ENCODE peak calls at places on chromosomes 13 and 19, in ten cellular contexts. H is GM10248; K is germinal center; R is T-cell; W is amygdala; B is activated naive CD4-positive, alpha-beta T cell treated with anti-CD3 and anti-CD28 coated beads, Interleukin-2, amount 50 U/mL, for 72 hours; T is left cardiac atrium; J is iris pigment epithelial cell; P is EH; U is COR-L47. Q is an unnamed sample.

GRCh38 chr19:38506375-38506722 is 72.9 kb downstream of the RYR1 start:
- DNase-seq in B (no peak), K (no peak), P (no peak), W (no peak), U (no peak), T (no peak), J (no peak), R (no peak), H (no peak), Q (no peak)

GRCh38 chr19:10517760-10518443 is 655 bp upstream of the S1PR5 start:
- DNase-seq in W (no peak), H (no peak), P (peak), R (peak), U (peak), T (no peak), J (peak), B (no peak), K (no peak), Q (no peak)

GRCh38 chr13:46896346-46897138 is at the start of gene HTR2A:
- DNase-seq in T (peak), U (no peak), K (no peak), J (peak), H (no peak), W (peak), B (no peak), P (peak), R (no peak), Q (no peak)

GRCh38 chr13:114149774-114150740 is 17.6 kb upstream of the RASA3 start:
- DNase-seq in T (no peak), H (no peak), P (no peak), K (no peak), U (peak), B (no peak), R (no peak), W (no peak), J (no peak), Q (no peak)

GRCh38 chr13:97030705-97031452 is 36.6 kb upstream of the OXGR1 start:
- DNase-seq in B (no peak), T (no peak), U (peak), J (peak), W (no peak), R (no peak), P (peak), K (peak), H (peak), Q (no peak)

GRCh38 chr13:36074659-36075058 is 56.5 kb downstream of the DCLK1 start:
- DNase-seq in H (no peak), K (no peak), J (no peak), B (no peak), U (peak), P (peak), T (no peak), W (peak), R (no peak), Q (no peak)

GRCh38 chr19:22610121-22610520 is 24.0 kb upstream of the ZNF492 start:
- DNase-seq in R (no peak), W (no peak), J (no peak), B (no peak), T (no peak), K (no peak), H (no peak), P (no peak), U (no peak), Q (no peak)

GRCh38 chr13:99528547-99528946 is 27.3 kb downstream of the TM9SF2 start:
- DNase-seq in P (no peak), U (peak), J (no peak), R (no peak), T (no peak), K (peak), B (no peak), W (no peak), H (peak), Q (no peak)

GRCh38 chr13:103815619-103816018 is 749.4 kb upstream of the SLC10A2 start:
- DNase-seq in W (no peak), T (no peak), J (peak), K (no peak), H (no peak), B (no peak), P (no peak), U (no peak), R (no peak), Q (no peak)

GRCh38 chr13:79360064-79360463 is 46.0 kb downstream of the RBM26 start:
- DNase-seq in W (no peak), R (no peak), P (no peak), H (no peak), K (no peak), U (no peak), T (no peak), J (no peak), B (no peak), Q (no peak)

GRCh38 chr19:7507884-7508283 is 8.0 kb upstream of the ZNF358 start:
- DNase-seq in U (no peak), T (peak), J (peak), B (no peak), H (no peak), R (no peak), P (peak), W (no peak), K (no peak), Q (no peak)

GRCh38 chr19:13092608-13093260 is 9.9 kb downstream of the LYL1 start:
- DNase-seq in P (peak), U (no peak), W (no peak), T (no peak), J (no peak), K (no peak), H (no peak), B (no peak), R (no peak), Q (no peak)

GRCh38 chr13:78993792-78994191 is 334.8 kb upstream of the OBI1 start:
- DNase-seq in U (peak), P (no peak), R (no peak), J (no peak), B (no peak), K (no peak), T (no peak), W (no peak), H (no peak), Q (no peak)

GRCh38 chr19:18633321-18633720 is 3.5 kb upstream of the KLHL26 start:
- DNase-seq in B (no peak), K (no peak), R (no peak), H (no peak), T (no peak), W (no peak), U (no peak), P (no peak), J (no peak), Q (no peak)

GRCh38 chr19:56146904-56147303 is 5.8 kb downstream of the ZNF444 start:
- DNase-seq in P (no peak), W (no peak), B (no peak), H (no peak), J (no peak), R (no peak), U (no peak), T (no peak), K (no peak), Q (no peak)

GRCh38 chr13:20128459-20128927 is 32.4 kb downstream of the GJA3 start:
- DNase-seq in J (no peak), K (no peak), U (no peak), R (no peak), W (no peak), P (no peak), B (peak), H (no peak), T (no peak), Q (no peak)

GRCh38 chr19:38889803-38890202 is 9.6 kb downstream of the SIRT2 start:
- DNase-seq in K (no peak), H (no peak), U (no peak), B (no peak), R (no peak), T (no peak), J (no peak), W (no peak), P (no peak), Q (no peak)

GRCh38 chr13:111201304-111201940 is 86.3 kb downstream of the ARHGEF7 start:
- DNase-seq in R (no peak), B (no peak), U (no peak), J (no peak), K (no peak), H (no peak), W (no peak), T (no peak), P (no peak), Q (no peak)

GRCh38 chr13:100063906-100064305 is 25.0 kb upstream of the PCCA start:
- DNase-seq in U (no peak), B (no peak), P (no peak), H (no peak), J (no peak), T (no peak), W (no peak), K (no peak), R (no peak), Q (no peak)

GRCh38 chr13:41268764-41269163 is 5.4 kb upstream of the MTRF1 start:
- DNase-seq in P (peak), K (no peak), T (no peak), U (peak), W (no peak), R (no peak), H (no peak), B (no peak), J (peak), Q (peak)

Q was measured in KG1.